ENCODE peak calls at places on chromosomes 3 and 15, in eight cellular contexts. B is GM12878, L is DND-41, U is H1, V is neural progenitor cell, O is keratinocyte, Q is MM.1S, F is endothelial cell of umbilical vein. M is an unnamed sample.

GRCh38 chr3:13277860-13278531 is 142.1 kb downstream of the NUP210 start:
- DNase-seq in V (no peak), L (no peak), F (no peak), B (no peak), Q (no peak), O (no peak), U (no peak), M (no peak)

GRCh38 chr3:135456182-135456790 is 509.2 kb upstream of the PPP2R3A start:
- DNase-seq in L (no peak), Q (no peak), B (no peak), O (no peak), V (peak; percentile 83), F (no peak), U (peak; percentile 63), M (no peak)

GRCh38 chr15:44710236-44711088 is 661 bp downstream of the PATL2 start:
- DNase-seq in O (no peak), F (no peak), U (no peak), V (no peak), Q (peak; percentile 71), B (peak; percentile 69), L (peak; percentile 42), M (no peak)

GRCh38 chr3:52289747-52290595 is 2.3 kb downstream of the GLYCTK start:
- DNase-seq in B (no peak), O (no peak), L (no peak), F (no peak), V (no peak), Q (no peak), U (no peak), M (no peak)

GRCh38 chr3:59320080-59320479 is 270.3 kb upstream of the CFAP20DC start:
- DNase-seq in V (peak; percentile 59), Q (no peak), F (no peak), O (no peak), B (no peak), U (no peak), L (no peak), M (no peak)

GRCh38 chr3:155102329-155102728 is 22.2 kb downstream of the MME start:
- DNase-seq in Q (no peak), V (no peak), U (no peak), B (no peak), F (no peak), O (no peak), L (no peak), M (no peak)

GRCh38 chr15:101618861-101619614 is 33.1 kb downstream of the TM2D3 start:
- DNase-seq in F (peak; percentile 14), Q (no peak), U (no peak), V (no peak), B (no peak), L (no peak), O (no peak), M (no peak)

GRCh38 chr3:143597774-143598652 is 250.3 kb downstream of the SLC9A9 start:
- DNase-seq in Q (no peak), V (no peak), B (no peak), L (no peak), O (no peak), F (no peak), U (no peak), M (no peak)

GRCh38 chr15:85941186-85941855 is 138.3 kb upstream of the AGBL1 start:
- DNase-seq in Q (no peak), F (no peak), B (no peak), U (no peak), V (no peak), L (no peak), O (no peak), M (no peak)

GRCh38 chr15:22796079-22796478 is 9.6 kb downstream of the NIPA1 start:
- DNase-seq in F (no peak), V (no peak), O (no peak), B (no peak), L (no peak), Q (peak; percentile 31), U (no peak), M (no peak)

GRCh38 chr3:52004158-52004787 is 8.6 kb upstream of the RPL29 start:
- DNase-seq in F (peak; percentile 20), V (peak; percentile 90), B (no peak), Q (no peak), U (peak; percentile 76), L (no peak), O (no peak), M (no peak)

GRCh38 chr3:137866933-137867332 is 102.8 kb downstream of the SOX14 start:
- DNase-seq in V (no peak), F (no peak), Q (no peak), B (no peak), L (no peak), U (no peak), O (peak; percentile 1), M (no peak)

DNA sequence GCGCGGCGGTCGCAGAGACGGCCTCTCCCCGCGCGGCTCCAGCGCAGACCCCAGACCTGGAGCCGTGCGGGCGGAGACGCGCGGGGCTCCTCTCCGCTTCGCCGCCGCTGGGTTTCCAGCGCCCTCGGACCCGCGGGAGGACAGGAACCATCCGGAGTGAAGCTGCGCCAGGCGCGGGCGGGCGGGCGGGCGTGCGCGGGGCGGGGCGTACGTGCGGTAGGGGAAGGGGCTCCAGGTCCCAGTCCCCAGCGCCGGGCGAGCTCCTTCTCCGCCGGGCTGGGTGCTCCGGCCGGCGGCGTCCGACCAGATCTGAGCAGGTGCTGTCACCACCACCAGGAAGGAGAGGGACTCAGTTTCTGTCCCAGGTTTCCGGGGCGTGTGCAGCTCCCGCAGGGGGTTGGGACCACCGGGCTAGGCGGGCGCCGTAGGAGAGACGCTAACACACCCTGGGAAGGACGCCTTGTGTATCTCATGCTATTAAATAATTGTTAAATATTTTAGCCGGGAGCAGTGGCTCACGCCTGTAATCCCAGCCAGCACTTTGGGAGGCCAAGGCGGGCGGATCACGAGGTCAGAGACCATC is at the start of gene CHRNA3:
- DNase-seq in O (no peak), L (peak; percentile 34), Q (no peak), V (no peak), B (no peak), F (no peak), U (peak; percentile 63), M (no peak)
- TF ChIP-seq EZH2 in O (no peak), L (no peak), Q (no peak), V (peak; percentile 66), B (no peak), F (peak; percentile 14), U (peak; percentile 70), M (no peak)

DNA sequence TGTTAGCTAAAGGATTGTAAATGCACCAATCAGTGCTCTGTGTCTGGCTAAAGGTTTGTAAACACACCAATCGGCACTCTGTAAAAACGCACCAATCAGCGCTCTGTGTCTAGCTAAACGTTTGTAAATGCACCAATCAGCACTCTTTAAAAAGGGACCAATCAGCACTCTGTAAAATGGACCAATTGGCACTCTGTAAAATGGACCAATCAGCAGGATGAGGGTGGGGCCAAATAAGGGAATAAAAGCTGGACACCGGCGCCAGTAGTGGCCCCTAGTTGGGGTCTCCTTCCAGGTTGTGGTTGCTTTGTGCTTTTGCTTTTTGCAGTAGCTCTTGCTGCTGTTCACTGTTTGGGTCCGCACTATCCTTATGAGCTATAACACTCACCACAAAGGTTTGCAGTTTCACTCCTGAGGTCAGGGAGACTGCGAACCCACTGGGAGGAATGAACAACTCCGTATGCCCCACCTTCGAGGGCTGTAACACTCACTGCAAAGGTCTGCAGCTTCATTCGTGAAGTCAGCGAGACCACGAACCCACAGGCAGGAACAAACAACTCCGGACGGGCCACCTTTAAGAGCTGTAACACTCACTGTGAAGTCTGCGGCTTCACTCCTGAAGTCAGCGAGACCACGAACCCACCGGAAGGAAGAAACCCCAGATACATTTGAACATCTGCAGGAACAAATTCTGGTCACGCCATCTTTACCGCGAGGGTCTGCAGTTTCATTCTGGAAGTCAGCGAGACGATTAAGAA is 1.1 kb upstream of the SUCLG2 start:
- DNase-seq in O (no peak), V (no peak), B (peak; percentile 57), Q (no peak), L (peak; percentile 91), U (no peak), F (no peak), M (no peak)
- H3K9ac ChIP-seq in O (no peak overlapping the region), V (no peak overlapping the region), B (no peak overlapping the region), Q (no peak overlapping the region), L (peak overlapping the region; percentile 86), U (no peak overlapping the region), F (no peak overlapping the region), M (no peak overlapping the region)

GRCh38 chr3:160224811-160225180 is 426 bp upstream of the C3orf80 start:
- DNase-seq in Q (no peak), O (no peak), L (no peak), V (no peak), B (no peak), F (no peak), U (peak; percentile 55), M (no peak)

GRCh38 chr3:160225181-160226025 is at the start of gene C3orf80:
- DNase-seq in Q (peak; percentile 84), L (no peak), U (peak; percentile 85), B (no peak), O (no peak), F (peak; percentile 57), V (peak; percentile 85), M (no peak)

GRCh38 chr3:160226740-160227048 is 1.5 kb downstream of the C3orf80 start:
- DNase-seq in L (no peak), U (no peak), O (no peak), F (no peak), V (no peak), B (no peak), Q (no peak), M (no peak)

GRCh38 chr3:160227389-160227788 is 2.2 kb downstream of the C3orf80 start:
- DNase-seq in F (no peak), O (no peak), B (no peak), U (no peak), V (no peak), L (no peak), Q (no peak), M (no peak)

DNA sequence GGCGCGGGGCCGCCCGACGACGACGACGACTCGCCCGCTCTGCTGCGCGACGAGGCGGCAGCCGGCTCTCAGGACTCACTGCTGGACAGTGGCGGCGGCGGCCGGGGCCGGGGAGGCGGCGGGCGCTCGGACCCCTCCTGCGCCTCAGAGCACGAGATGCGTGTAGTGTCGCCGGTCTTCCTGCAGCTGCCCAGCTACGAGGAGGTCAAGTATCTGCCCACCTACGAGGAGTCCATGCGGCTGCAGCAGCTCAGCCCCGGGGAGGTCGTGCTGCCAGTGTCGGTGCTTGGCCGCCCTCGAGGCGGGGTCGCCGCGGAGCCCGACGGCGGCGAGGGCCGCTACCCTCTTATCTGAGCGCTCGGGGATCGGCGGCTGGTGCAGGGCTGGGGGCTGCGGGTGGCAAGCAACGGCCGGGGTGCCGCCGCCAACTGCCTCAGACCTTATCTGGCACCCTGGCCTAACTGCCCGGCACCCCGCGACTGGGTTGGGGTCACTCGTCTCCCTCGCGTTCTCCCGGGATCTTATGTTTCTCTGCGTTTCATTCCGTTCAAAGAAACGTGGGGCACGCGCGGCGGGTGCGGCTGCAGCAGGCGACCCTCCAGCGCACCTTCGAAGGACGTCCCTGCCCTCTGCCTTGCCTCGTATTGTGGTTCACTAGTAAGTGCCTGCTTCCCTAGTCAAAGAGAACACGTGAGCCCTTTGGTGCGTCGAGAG is 961 bp downstream of the C3orf80 start:
- DNase-seq in U (peak; percentile 70), F (no peak), Q (no peak), B (no peak), O (no peak), V (peak; percentile 74), L (no peak), M (no peak)
- TF ChIP-seq EZH2 in U (peak; percentile 94), F (peak; percentile 92), Q (no peak), B (no peak), O (peak; percentile 100), V (peak; percentile 88), L (no peak), M (no peak)

DNA sequence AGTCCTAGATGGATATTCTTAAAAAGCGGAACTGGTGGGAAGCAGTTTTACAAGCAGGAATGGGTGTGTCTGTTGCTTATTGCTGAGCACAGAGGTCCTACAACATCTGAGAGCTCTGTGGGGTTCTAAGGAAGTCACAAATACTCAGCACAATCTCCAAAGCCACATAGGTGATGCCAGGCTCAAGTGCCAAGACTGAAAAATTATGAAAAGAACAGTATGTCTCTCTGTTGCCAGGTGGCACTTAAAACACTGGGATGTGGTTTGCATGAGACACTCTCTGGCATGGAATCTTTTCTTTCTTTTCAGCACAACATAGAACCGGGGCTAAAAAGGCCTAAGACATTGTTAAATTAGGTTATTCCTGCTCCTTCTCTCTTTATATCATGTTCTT is 127.3 kb upstream of the PRICKLE2 start:
- DNase-seq in V (no peak), Q (no peak), U (no peak), B (no peak), L (no peak), O (no peak), F (no peak), M (no peak)
- H3K9ac ChIP-seq in V (no peak overlapping the region), Q (no peak overlapping the region), U (no peak overlapping the region), B (no peak overlapping the region), L (no peak overlapping the region), O (peak overlapping the region; percentile 67), F (no peak overlapping the region), M (no peak overlapping the region)